ENCODE peak calls at places on chromosomes 7 and 10, in five cellular contexts. V, Y, R, J and I are unnamed samples.

GRCh38 chr10:62590305-62590704 is 214.2 kb upstream of the ADO start:
- DNase-seq in V (no peak), J (no peak), R (peak; percentile 32), Y (no peak), I (no peak)

GRCh38 chr7:142760071-142760642 is 10.6 kb upstream of the PRSS2 start:
- DNase-seq in V (no peak), R (peak; percentile 7), Y (no peak), J (no peak), I (no peak)

GRCh38 chr10:103870503-103870902 is 15.1 kb upstream of the SH3PXD2A start:
- DNase-seq in V (no peak), R (peak; percentile 67), J (no peak), Y (no peak), I (peak; percentile 57)

GRCh38 chr7:93697901-93698300 is 123.4 kb upstream of the CALCR start:
- DNase-seq in R (no peak), J (no peak), V (no peak), Y (no peak), I (no peak)

GRCh38 chr10:47049056-47049851 is 138.0 kb downstream of the PTPN20 start:
- DNase-seq in J (no peak), R (no peak), Y (no peak), V (peak; percentile 45), I (peak; percentile 33)

GRCh38 chr10:78320416-78320815 is 286.8 kb downstream of the RPS24 start:
- DNase-seq in Y (no peak), V (no peak), R (no peak), J (no peak), I (peak; percentile 16)

GRCh38 chr10:5564537-5565204 is 39.9 kb downstream of the CALML3 start:
- DNase-seq in J (peak; percentile 6), R (no peak), Y (peak; percentile 46), V (peak; percentile 50), I (peak; percentile 31)

GRCh38 chr10:127048630-127049029 is 143.4 kb downstream of the DOCK1 start:
- DNase-seq in V (no peak), Y (no peak), R (no peak), J (no peak), I (no peak)

GRCh38 chr10:124997791-124998623 is 56.1 kb downstream of the ZRANB1 start:
- DNase-seq in J (peak; percentile 5), R (no peak), V (peak; percentile 72), Y (no peak), I (peak; percentile 39)

GRCh38 chr10:104650072-104650471 is 9.0 kb downstream of the SORCS3 start:
- DNase-seq in Y (no peak), R (no peak), V (no peak), J (no peak), I (peak; percentile 41)

GRCh38 chr10:123380491-123381085 is 226.4 kb downstream of the BUB3 start:
- DNase-seq in J (no peak), V (no peak), Y (no peak), R (peak; percentile 29), I (no peak)

GRCh38 chr7:77995717-77996116 is 197.1 kb downstream of the PHTF2 start:
- DNase-seq in J (no peak), V (no peak), Y (no peak), R (peak; percentile 12), I (peak; percentile 80)

GRCh38 chr10:78863601-78864239 is 205.0 kb upstream of the ZMIZ1 start:
- DNase-seq in V (no peak), Y (no peak), R (no peak), J (no peak), I (no peak)

GRCh38 chr7:108461855-108462254 is 5.6 kb upstream of the NRCAM start:
- DNase-seq in R (no peak), J (no peak), Y (no peak), V (no peak), I (no peak)

GRCh38 chr10:120456626-120457430 is at the start of gene PLPP4:
- DNase-seq in J (no peak), V (peak; percentile 60), R (peak; percentile 55), Y (no peak), I (peak; percentile 89)

DNA sequence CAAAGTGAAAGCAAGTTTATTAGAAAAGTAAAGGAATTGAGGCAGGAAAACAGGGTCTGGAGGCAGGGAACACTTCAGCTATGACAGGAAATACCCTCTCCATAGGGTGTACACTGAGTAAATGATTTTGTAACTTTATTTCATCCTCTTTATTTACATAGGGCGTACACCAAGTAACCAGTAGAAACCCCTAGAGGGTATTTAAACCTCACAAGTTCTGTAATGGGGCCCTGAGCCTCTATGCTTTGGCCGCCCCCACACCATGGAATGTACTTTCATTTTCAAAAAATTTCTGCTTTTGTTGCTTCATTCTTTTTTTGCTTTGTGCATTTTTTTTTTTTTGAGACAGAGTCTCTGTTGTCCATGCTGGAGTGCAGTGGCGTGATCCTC is 1.4 kb upstream of the PSMG3 start:
- DNase-seq in J (no peak), R (peak; percentile 93), V (no peak), Y (no peak), I (no peak)
- H3K4me3 ChIP-seq in J (peak overlapping the region; percentile 91), R (peak overlapping the region; percentile 93), V (no peak overlapping the region), Y (peak overlapping the region; percentile 89), I (no peak overlapping the region)

DNA sequence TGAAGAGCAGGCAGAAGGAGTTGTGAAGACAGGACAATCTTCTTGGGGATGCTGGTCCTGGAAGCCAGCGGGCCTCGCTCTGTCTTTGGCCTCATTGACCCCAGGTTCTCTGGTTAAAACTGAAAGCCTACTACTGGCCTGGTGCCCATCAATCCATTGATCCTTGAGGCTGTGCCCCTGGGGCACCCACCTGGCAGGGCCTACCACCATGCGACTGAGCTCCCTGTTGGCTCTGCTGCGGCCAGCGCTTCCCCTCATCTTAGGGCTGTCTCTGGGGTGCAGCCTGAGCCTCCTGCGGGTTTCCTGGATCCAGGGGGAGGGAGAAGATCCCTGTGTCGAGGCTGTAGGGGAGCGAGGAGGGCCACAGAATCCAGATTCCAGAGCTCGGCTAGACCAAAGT is 1.5 kb downstream of the CHPF2 start:
- DNase-seq in Y (no peak), J (no peak), V (peak; percentile 60), R (no peak), I (peak; percentile 35)
- H3K4me3 ChIP-seq in Y (peak overlapping the region; percentile 89), J (no peak overlapping the region), V (no peak overlapping the region), R (peak overlapping the region; percentile 96), I (no peak overlapping the region)

DNA sequence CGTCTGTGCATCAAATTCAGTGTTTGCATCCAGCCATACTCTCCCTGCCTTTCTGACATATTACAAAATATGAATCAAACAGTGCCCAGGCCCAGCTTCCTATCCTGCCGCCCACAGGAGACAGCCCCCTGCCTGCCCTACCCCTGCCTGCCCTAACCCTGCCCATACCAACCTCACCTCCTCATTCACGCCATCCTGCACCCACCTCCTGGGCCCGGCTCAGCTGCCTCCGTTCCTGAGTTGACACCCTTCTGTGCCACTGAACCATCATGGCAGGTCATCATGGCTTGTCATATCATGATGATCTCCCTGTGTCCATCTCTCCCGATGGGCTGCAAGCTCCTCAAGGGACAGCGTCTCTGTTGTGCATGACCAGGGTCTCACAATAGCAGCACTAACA is 72.3 kb downstream of the TNS3 start:
- DNase-seq in V (no peak), Y (no peak), R (no peak), J (no peak), I (no peak)
- H3K4me3 ChIP-seq in V (no peak overlapping the region), Y (no peak overlapping the region), R (no peak overlapping the region), J (no peak overlapping the region), I (no peak overlapping the region)

DNA sequence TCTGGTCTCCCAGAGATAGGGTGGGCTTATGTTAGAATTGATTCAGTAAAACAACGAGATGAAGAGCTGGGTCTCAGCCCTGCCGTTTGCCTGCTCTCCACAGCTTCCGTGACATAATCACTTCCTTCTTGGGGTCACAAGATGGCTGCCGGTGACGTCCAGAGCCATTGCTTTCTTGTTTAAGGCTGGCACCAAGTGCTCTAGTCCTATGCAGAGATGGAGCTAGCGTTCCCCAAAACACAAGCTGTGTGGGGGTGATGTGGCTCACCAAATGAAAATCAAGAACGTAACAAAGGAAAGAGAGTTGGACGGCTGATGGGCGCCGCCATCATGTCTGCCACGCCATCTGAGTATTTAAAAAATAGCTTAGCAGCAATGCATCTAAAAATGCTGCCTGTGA is 296.1 kb downstream of the CAMK1D start:
- DNase-seq in Y (no peak), V (no peak), R (no peak), J (no peak), I (no peak)
- H3K4me3 ChIP-seq in Y (no peak overlapping the region), V (no peak overlapping the region), R (no peak overlapping the region), J (no peak overlapping the region), I (no peak overlapping the region)